ENCODE peak calls at places on chromosomes 7 and 10, in four cellular contexts. T, P, E and D are unnamed samples. For H3K4me1 and H3K27me3, the result is how much of the 10 kb centered on the place peaks cover.

GRCh38 chr7:150947761-150948680 is 30.1 kb downstream of the KCNH2 start:
- DNase-seq in P (peak), T (peak), E (peak), D (no peak)

GRCh38 chr10:114698271-114699185 is 40.5 kb upstream of the ABLIM1 start:
- DNase-seq in E (no peak), T (no peak), P (no peak), D (no peak)

GRCh38 chr10:132141526-132142395 is 45.0 kb upstream of the DPYSL4 start:
- DNase-seq in T (no peak), E (no peak), P (no peak), D (no peak)

GRCh38 chr10:49076741-49077521 is 38.4 kb downstream of the VSTM4 start:
- DNase-seq in T (no peak), P (no peak), E (no peak), D (no peak)

GRCh38 chr10:70984986-70985719 is 96.8 kb upstream of the PCBD1 start:
- DNase-seq in P (no peak), E (no peak), T (no peak), D (no peak)

GRCh38 chr7:55185941-55186609 is 167.3 kb downstream of the EGFR start:
- DNase-seq in P (no peak), E (peak), T (no peak), D (peak)

GRCh38 chr10:4344544-4344994 is 481.4 kb upstream of the AKR1E2 start:
- DNase-seq in T (peak), E (no peak), P (peak), D (no peak)

GRCh38 chr10:71068811-71069411 is 143.5 kb upstream of the UNC5B start:
- DNase-seq in P (no peak), E (no peak), T (peak), D (no peak)

GRCh38 chr10:132851451-132851850 is 65.5 kb upstream of the NKX6-2 start:
- DNase-seq in E (no peak), P (no peak), T (no peak), D (no peak)

GRCh38 chr10:62005281-62005680 is 103.8 kb downstream of the ARID5B start:
- DNase-seq in P (no peak), T (no peak), E (no peak), D (no peak)

GRCh38 chr10:103445767-103446567 is 6.2 kb downstream of the CALHM2 start:
- DNase-seq in T (peak), E (no peak), P (no peak), D (peak)

GRCh38 chr7:137981175-137981574 is 20.7 kb downstream of the CREB3L2 start:
- DNase-seq in P (no peak), E (no peak), T (no peak), D (no peak)

GRCh38 chr10:124557648-124558338 is 96.2 kb downstream of the LHPP start:
- DNase-seq in E (no peak), P (no peak), T (no peak), D (no peak)

GRCh38 chr7:102129636-102130370 is 156.9 kb upstream of the SH2B2 start:
- DNase-seq in T (no peak), P (no peak), E (no peak), D (no peak)

GRCh38 chr10:118870467-118871243 is 115.9 kb upstream of the CACUL1 start:
- DNase-seq in T (peak), E (no peak), P (no peak), D (no peak)

GRCh38 chr10:75508239-75508813 is 76.9 kb downstream of the LRMDA start:
- DNase-seq in E (no peak), P (no peak), T (no peak), D (no peak)

GRCh38 chr7:45653209-45653907 is 79.2 kb downstream of the ADCY1 start:
- DNase-seq in P (no peak), E (no peak), T (no peak), D (peak)

GRCh38 chr10:113239569-113239968 is 289.5 kb downstream of the TCF7L2 start:
- DNase-seq in P (no peak), E (no peak), T (no peak), D (no peak)

GRCh38 chr10:101843032-101843991 is at the start of gene KCNIP2:
- DNase-seq in T (no peak), E (peak), P (no peak), D (no peak)

GRCh38 chr7:158023563-158024350 is 563.9 kb downstream of the PTPRN2 start:
- DNase-seq in P (peak), E (no peak), T (no peak), D (no peak)

GRCh38 chr7:136517971-136518370 is 350.5 kb upstream of the CHRM2 start:
- DNase-seq in T (no peak), P (no peak), E (no peak), D (no peak)

GRCh38 chr7:155009570-155010157 is 6.7 kb upstream of the PAXIP1 start:
- DNase-seq in E (peak), P (no peak), T (no peak), D (no peak)

GRCh38 chr7:22665816-22666375 is 61.1 kb upstream of the IL6 start:
- DNase-seq in T (no peak), E (no peak), P (no peak), D (no peak)

GRCh38 chr7:144782883-144783282 is 53.0 kb downstream of the TPK1 start:
- DNase-seq in P (no peak), T (no peak), E (no peak), D (no peak)

GRCh38 chr7:51067757-51068156 is 248.9 kb downstream of the COBL start:
- DNase-seq in E (peak), P (peak), T (peak), D (no peak)
- H3K4me1 ChIP-seq in E (under half), P (under half), T (under half), D (under half)

DNA sequence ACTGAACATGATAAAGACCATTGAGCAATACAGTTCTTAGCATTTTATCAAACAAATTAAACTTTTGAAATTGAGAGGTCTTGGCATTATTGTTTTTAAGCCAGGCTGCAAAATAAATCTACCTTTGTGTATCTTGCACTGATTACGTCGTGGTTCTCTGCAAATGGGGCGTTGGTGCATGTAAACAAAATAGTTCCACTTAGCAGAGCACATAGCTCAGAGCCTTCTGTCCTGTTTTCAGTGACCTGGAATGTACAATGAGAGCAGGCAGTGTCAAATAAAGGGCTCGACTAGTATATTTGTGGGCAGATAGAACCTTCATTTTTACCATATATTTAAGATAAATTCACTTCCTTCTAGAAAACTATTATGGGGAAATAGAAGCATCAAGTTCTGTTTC is 333.9 kb upstream of the SMIM30 start:
- DNase-seq in E (no peak), T (no peak), P (no peak), D (no peak)
- TF ChIP-seq POLR2A in E (no peak), T (no peak), P (no peak), D (no peak)

GRCh38 chr10:76969366-76969990 is 668.1 kb downstream of the KCNMA1 start:
- DNase-seq in P (no peak), T (no peak), E (no peak), D (no peak)

GRCh38 chr10:76973091-76973514 is 664.5 kb downstream of the KCNMA1 start:
- DNase-seq in P (no peak), T (no peak), E (no peak), D (no peak)

GRCh38 chr10:76971565-76972170 is 665.9 kb downstream of the KCNMA1 start:
- DNase-seq in E (no peak), T (no peak), P (no peak), D (no peak)

GRCh38 chr10:76970795-76971519 is 666.7 kb downstream of the KCNMA1 start:
- DNase-seq in T (no peak), P (no peak), E (no peak), D (no peak)

DNA sequence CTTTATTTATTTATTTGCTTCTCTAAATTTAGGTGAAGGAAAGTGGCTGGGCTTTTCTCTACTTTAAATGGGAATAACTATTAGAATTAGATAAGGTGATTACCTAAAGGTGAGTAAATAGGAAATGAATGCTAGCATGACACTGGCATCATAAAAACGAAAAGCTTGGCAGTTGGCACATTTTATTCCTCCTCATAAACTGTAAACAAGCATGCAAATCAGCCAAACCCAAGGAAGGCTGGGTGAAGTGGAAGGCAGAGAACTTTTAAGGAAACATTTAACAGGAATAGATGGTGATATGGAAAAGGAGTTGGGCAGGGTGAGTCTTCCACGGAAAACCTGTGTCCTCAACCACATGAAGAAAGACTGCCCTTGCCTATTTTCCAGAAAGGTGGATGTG is 669.1 kb downstream of the KCNMA1 start:
- DNase-seq in T (no peak), E (no peak), P (no peak), D (no peak)
- H3K27me3 ChIP-seq in T (under half), E (under half), P (under half), D (under half)

DNA sequence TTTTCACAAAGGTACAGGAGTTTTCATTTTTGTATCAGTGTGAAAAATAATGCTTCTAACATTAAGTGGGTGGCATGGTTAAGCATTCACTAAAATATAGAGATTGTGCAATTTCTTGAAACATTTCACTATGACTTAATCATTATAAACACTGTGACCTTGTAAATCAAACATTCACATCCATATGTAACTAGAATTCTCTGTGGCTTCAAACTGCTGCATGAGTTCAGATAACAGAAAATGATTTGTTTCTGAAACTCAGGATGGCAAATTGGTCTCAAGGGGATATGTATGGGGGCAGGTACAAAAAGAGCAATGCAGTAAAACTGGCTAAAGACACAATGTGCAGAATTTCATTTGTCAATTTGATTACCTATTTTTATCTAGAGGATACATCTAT is 3.8 kb downstream of the FAM133B start:
- DNase-seq in P (no peak), E (no peak), T (no peak), D (no peak)
- H3K4me1 ChIP-seq in P (under half), E (under half), T (under half), D (half or more)

DNA sequence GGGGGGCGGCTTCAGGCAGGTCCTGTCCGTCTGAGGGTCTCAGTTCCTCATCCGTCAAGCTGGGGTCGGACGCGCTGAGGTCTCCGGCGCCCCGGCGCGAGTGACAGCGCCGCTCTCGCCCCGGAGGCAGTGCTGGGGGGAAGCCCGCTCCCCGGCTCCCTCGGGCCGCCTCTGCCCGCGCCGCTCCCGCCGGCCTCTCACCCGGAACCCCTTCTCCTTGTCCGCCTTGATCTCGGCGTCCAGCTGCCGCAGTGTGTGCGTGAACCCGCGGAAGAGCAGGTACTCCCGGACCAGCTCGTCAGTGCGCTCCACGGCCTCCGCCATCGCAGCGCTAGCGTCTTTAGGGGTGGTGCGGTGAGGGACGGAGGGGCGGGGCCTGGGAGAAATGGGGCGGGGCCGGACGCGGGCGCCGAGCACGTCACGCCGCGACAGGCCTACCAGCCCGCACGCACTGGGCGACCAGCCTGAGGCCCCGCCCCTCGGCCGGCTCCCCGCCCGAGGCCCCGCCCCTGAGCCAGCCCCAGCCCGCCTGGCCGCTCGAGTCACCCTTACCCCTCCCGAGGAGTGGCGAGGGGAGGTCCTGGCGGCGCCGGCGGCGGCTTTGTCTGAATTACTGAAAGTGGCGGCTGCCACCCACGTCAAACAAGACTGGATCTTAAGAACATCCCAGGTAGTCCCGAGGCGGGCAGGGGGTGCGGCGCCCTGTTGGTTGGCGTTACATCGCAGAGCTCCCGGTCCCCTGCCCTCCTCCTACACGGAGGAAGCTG is at the start of gene WDR91:
- DNase-seq in T (peak), E (peak), P (peak), D (no peak)
- TF ChIP-seq POLR2A in T (peak), E (peak), P (peak), D (peak)

GRCh38 chr7:69465262-69465661 is 133.0 kb upstream of the AUTS2 start:
- DNase-seq in P (no peak), E (no peak), T (no peak), D (no peak)
- H3K27me3 ChIP-seq in P (under half), E (under half), T (under half), D (under half)

GRCh38 chr7:183496-183895 is 8.9 kb upstream of the FAM20C start:
- DNase-seq in T (no peak), E (no peak), P (no peak), D (no peak)
- H3K4me1 ChIP-seq in T (under half), E (under half), P (under half), D (under half)

DNA sequence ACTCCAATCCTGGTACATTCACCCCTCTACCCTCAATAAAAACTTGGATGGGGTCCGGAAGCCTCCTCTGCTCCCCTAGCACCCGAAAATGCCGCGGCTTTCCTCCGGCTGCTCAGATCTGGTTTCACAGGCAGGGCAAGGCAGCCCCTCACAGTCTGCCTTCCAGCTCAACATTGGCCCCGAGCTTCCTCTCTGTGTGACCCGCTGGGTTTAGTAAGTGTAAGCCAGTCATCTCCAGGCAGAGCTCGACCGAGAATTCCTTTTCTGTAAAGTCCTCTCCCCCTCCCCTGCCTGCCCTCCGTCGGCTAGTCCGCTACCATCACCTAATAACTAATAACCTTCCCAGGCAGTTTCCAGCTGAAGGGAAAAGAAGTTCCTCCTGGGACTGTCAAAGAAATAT is 3.4 kb downstream of the INHBA start:
- DNase-seq in P (no peak), T (no peak), E (no peak), D (no peak)
- TF ChIP-seq POLR2A in P (no peak), T (no peak), E (no peak), D (no peak)

DNA sequence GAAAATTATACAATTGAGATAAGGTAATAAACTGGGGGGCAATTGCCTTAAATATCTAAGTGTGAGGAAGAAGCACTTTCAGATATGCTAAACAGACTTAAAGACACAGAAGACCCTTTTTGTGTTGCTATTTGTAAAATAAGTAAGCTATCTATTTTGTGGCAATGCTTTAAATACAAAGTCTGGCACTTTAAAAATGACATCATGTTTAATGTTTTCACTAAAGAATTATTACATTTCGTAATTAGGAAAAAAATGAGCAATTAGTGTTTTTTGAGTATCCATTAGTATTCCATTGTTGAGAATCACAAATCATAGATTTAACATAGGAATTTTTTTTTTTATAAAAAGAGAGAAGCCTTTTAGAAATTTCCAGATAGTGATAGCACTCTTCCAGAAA is 2.1 kb downstream of the CREB5 start:
- DNase-seq in E (no peak), T (no peak), P (no peak), D (no peak)
- H3K27me3 ChIP-seq in E (under half), T (under half), P (under half), D (under half)